ENCODE peak calls at places on chromosomes 1 and 21, in six cellular contexts. U, E, W, I, O and C are unnamed samples.

GRCh38 chr1:234891427-234891826 is 237.2 kb downstream of the TOMM20 start:
- DNase-seq in U (no peak), E (no peak), W (no peak), I (no peak), O (peak), C (no peak)

GRCh38 chr1:36453600-36454388 is 3.5 kb upstream of the OSCP1 start:
- DNase-seq in U (no peak), E (no peak), W (no peak), I (no peak), O (no peak), C (no peak)

GRCh38 chr21:26140185-26140584 is 30.4 kb downstream of the APP start:
- DNase-seq in U (peak), E (no peak), W (peak), I (peak), O (peak), C (no peak)

GRCh38 chr1:208534604-208534907 is 290.4 kb upstream of the PLXNA2 start:
- DNase-seq in U (no peak), E (no peak), W (no peak), I (no peak), O (no peak), C (no peak)

GRCh38 chr1:150281221-150281757 is 1.1 kb upstream of the CIART start:
- DNase-seq in U (peak), E (peak), W (peak), I (peak), O (peak), C (no peak)

GRCh38 chr1:163162281-163162937 is 40.3 kb downstream of the RGS5 start:
- DNase-seq in U (no peak), E (no peak), W (no peak), I (no peak), O (no peak), C (no peak)

GRCh38 chr1:165890684-165891083 is 63.3 kb downstream of the UCK2 start:
- DNase-seq in U (no peak), E (no peak), W (no peak), I (no peak), O (no peak), C (no peak)

GRCh38 chr1:223652436-223652901 is 13.0 kb downstream of the CAPN8 start:
- DNase-seq in U (no peak), E (no peak), W (no peak), I (no peak), O (peak), C (no peak)

GRCh38 chr1:203296456-203297073 is 8.8 kb upstream of the BTG2 start:
- DNase-seq in U (no peak), E (no peak), W (no peak), I (no peak), O (no peak), C (no peak)

GRCh38 chr1:1430114-1430982 is 5.1 kb upstream of the VWA1 start:
- DNase-seq in U (peak), E (peak), W (peak), I (peak), O (no peak), C (no peak)

GRCh38 chr1:115409097-115409852 is 71.2 kb upstream of the NGF start:
- DNase-seq in U (no peak), E (no peak), W (no peak), I (no peak), O (no peak), C (no peak)

GRCh38 chr1:22074803-22075202 is 22.3 kb downstream of the CDC42 start:
- DNase-seq in U (no peak), E (no peak), W (no peak), I (no peak), O (no peak), C (no peak)

GRCh38 chr1:62333431-62333830 is 14.2 kb upstream of the KANK4 start:
- DNase-seq in U (no peak), E (no peak), W (no peak), I (no peak), O (peak), C (no peak)

GRCh38 chr1:202274611-202275010 is 67.1 kb downstream of the UBE2T start:
- DNase-seq in U (no peak), E (peak), W (no peak), I (no peak), O (peak), C (no peak)

GRCh38 chr1:207259391-207259790 is 62.1 kb upstream of the CD55 start:
- DNase-seq in U (no peak), E (no peak), W (no peak), I (no peak), O (peak), C (peak)

GRCh38 chr1:228407118-228408040 is 744 bp upstream of the TRIM11 start:
- DNase-seq in U (no peak), E (no peak), W (peak), I (no peak), O (no peak), C (no peak)

GRCh38 chr1:2384941-2385481 is 6.3 kb downstream of the MORN1 start:
- DNase-seq in U (no peak), E (peak), W (peak), I (no peak), O (no peak), C (no peak)

GRCh38 chr21:44989943-44990780 is 50.3 kb downstream of the SLX9 start:
- DNase-seq in U (no peak), E (no peak), W (peak), I (no peak), O (no peak), C (no peak)

GRCh38 chr1:31891280-31891679 is 46.9 kb downstream of the PTP4A2 start:
- DNase-seq in U (no peak), E (no peak), W (no peak), I (no peak), O (no peak), C (no peak)

GRCh38 chr1:155598842-155599331 is 11.1 kb upstream of the MSTO1 start:
- DNase-seq in U (no peak), E (no peak), W (no peak), I (no peak), O (peak), C (no peak)

GRCh38 chr1:162187676-162188075 is 118.2 kb downstream of the NOS1AP start:
- DNase-seq in U (no peak), E (no peak), W (no peak), I (no peak), O (peak), C (no peak)

GRCh38 chr1:51863384-51863783 is 15.1 kb downstream of the NRDC start:
- DNase-seq in U (no peak), E (no peak), W (no peak), I (no peak), O (no peak), C (no peak)

GRCh38 chr1:26728645-26729044 is 32.8 kb downstream of the ARID1A start:
- DNase-seq in U (no peak), E (no peak), W (no peak), I (no peak), O (no peak), C (peak)

DNA sequence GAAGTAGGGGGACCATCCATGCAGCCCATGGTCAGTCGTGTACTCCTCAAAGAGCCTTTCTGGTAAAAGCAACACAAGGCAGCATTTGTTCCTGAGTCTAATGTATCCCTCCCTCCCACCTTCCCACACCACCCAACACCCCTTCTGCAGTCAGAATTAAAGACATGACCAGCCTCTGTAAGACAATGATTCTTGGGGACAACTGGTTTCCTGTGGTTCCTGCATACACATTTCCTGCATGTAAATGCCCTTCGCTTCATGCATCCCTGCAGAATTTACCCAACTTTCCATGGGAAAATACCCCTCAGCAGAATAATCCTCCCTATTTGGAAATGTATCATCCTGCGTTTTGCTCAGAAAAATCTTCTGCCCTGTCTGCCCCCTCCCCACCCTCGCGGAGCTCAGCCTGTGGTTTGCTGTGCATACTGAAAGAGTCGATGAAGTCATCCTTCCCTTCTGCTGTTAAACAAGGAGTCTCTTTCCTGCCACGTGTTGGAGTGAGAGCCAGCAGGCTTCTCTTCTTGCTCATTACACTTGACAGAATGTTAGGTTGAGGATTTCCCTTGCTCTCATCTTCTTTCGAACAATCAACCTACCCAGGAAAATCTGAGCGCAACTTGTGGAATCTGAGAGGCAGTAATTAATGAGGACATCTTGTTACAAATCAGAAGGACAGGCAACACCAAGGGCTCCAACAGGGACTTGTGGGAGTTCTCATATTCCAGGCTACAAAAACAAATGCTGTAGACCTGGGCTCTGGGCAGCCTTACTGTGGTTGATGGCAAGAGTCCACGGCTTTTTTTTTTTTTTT is 4.7 kb downstream of the TNN start:
- DNase-seq in U (peak), E (no peak), W (no peak), I (peak), O (peak), C (peak)
- H3K4me3 ChIP-seq in U (no peak), E (peak), W (no peak), I (peak), O (no peak), C (no peak)

DNA sequence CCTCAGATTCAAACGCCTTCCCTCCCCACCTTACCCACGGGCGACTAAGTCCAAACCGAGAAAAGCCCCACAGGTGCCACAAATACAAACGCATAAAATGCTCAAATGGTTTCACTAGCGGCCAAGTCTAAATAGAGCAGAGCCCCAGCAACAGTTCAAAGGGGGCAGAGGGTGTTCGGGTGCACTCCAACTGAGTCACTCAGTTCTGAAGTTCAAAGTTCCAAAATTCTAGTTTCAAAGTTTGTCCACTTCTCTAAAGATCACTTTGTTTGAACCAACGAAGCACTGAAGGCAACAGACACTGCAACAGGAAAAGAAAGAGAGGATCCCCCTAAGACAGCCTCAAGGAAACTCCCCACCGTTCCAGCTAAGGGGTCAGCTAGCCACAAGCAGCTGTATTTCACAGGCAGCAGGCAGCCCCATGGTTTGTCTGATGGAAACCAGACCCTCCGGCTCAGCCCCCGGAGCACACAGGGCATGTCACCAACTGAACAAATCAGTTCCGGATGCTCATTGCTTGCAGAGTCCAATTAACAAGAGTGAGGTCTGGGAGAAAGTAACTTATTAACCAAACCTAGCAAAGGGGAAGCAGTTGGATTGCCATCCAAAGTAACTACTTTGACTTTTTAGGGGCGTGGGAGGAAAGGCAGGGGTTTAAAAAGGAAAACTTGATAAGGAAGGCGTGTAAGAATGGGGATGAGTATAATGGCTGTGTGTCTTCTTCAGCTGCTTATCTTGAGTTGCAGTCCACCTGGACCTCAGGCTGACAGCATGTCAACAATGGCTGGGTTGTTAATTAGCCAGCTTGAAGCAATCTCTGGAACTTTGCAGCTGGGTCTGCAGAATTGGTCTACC is 1423.9 kb upstream of the PRMT6 start:
- DNase-seq in U (no peak), E (no peak), W (no peak), I (no peak), O (no peak), C (no peak)
- TF ChIP-seq CTCF in U (no peak), E (no peak), W (no peak), I (no peak), O (no peak), C (no peak)

DNA sequence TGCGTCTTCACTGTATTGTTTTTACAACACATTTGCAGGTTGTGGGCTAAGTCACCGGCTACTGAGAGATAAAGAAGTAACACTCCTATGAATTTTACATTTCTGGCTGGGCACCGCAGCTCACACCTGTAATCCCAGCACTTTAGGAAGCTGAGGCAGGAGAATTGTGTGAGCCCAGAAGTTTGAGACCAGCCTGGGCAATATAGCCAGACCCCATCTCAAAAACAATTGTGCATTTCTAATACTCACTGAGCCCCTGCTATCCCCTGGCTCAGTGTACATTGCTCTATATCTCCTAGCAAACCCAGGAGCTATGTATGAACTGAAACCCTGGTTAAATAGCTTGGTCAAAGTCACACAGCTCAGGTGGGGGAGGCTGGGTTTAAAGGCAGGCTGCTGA is 108.7 kb downstream of the ZNF281 start:
- DNase-seq in U (no peak), E (no peak), W (no peak), I (no peak), O (no peak), C (no peak)
- H3K4me3 ChIP-seq in U (no peak), E (peak), W (no peak), I (peak), O (no peak), C (no peak)

GRCh38 chr1:76465030-76465429 is 390.5 kb downstream of the ST6GALNAC3 start:
- DNase-seq in U (no peak), E (no peak), W (no peak), I (no peak), O (no peak), C (no peak)
- TF ChIP-seq CTCF in U (no peak), E (no peak), W (no peak), I (no peak), O (no peak), C (no peak)

DNA sequence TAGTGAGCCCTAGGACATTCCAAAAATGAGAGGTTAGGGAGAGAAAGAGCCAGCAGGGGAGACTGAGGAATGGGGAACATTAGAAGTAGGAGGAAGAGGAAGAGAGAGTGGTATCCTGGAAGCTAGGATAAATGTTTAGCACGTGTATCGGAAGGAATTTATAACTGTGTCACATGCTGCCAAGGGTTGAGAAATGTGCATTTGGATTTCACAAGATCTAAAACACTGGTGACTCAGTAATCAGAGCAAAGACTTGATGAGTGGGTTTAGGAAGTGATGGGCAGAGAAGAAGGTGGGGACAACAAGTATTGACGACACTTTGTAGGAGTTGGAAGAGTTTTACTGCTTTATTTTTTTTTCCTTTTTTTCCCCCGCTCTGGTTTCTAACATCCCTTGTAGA is 193.9 kb downstream of the FMN2 start:
- DNase-seq in U (no peak), E (no peak), W (no peak), I (no peak), O (peak), C (no peak)
- H3K4me3 ChIP-seq in U (no peak), E (no peak), W (no peak), I (no peak), O (no peak), C (no peak)

GRCh38 chr1:7648761-7649384 is 122.2 kb upstream of the VAMP3 start:
- DNase-seq in U (peak), E (peak), W (no peak), I (peak), O (peak), C (peak)

GRCh38 chr1:7644906-7645750 is 126.0 kb upstream of the VAMP3 start:
- DNase-seq in U (no peak), E (no peak), W (peak), I (peak), O (no peak), C (no peak)

GRCh38 chr1:7645751-7646048 is 125.4 kb upstream of the VAMP3 start:
- DNase-seq in U (no peak), E (no peak), W (no peak), I (no peak), O (no peak), C (no peak)

GRCh38 chr1:7646164-7646563 is 124.9 kb upstream of the VAMP3 start:
- DNase-seq in U (no peak), E (no peak), W (no peak), I (no peak), O (no peak), C (no peak)

DNA sequence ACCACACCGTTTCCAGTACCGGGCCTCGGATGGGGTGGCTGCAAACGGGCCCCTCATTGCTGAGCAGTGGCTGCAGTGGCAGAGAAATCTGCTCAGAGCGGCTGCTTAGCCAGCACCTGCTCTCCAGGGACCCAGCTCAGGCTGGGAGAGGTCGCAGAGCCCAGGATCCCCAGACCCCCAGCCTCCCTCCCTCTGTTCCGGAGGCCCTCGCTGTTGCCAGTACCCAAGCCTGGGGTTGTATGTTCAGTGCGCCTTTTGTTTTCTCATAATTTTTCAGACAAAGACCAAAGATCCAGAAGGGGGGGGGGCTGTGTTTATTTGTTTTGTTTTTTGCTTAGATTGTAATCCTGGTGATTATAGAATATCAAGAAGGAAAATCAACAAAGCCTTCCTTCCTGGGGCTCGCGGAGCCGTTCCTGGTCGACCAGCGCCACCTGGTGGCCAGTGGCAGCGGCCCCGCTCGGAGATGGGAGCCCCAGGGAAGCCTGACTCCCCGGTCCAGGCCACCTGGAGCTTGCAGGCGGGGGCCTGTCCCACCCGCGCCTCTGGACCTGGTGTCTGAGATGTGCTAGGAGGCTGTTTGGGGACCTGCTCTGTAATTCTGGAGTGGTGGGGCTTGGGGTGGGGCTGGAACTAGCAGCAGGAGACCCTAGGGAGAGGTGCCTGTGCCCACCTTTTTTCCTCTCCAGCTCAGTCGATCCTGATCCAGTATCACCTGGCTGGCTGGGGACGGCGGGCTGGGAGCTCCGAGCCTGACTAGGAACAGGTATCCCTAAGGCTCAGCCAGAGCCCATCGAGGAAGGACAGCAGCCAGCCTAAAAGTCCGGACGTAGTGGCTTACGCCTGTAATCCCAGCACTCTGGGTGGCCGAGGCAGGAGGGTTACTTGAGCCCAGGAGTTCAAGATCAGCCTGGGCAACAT is 123.9 kb upstream of the VAMP3 start:
- DNase-seq in U (peak), E (peak), W (peak), I (peak), O (peak), C (no peak)
- TF ChIP-seq CTCF in U (peak), E (peak), W (peak), I (peak), O (peak), C (peak)

GRCh38 chr1:74197255-74197654 is 721 bp downstream of the LRRIQ3 start:
- DNase-seq in U (no peak), E (no peak), W (no peak), I (no peak), O (no peak), C (no peak)
- H3K4me3 ChIP-seq in U (peak), E (peak), W (no peak), I (peak), O (no peak), C (peak)

GRCh38 chr1:204506969-204507316 is 9.3 kb upstream of the MDM4 start:
- DNase-seq in U (peak), E (peak), W (no peak), I (peak), O (peak), C (peak)
- TF ChIP-seq CTCF in U (no peak), E (no peak), W (no peak), I (no peak), O (no peak), C (no peak)